ENCODE peak calls at places on chromosome 18, in four cellular contexts. X is GM13976, C is type B pancreatic cell, L is nephron progenitor cell. V is an unnamed sample.

GRCh38 chr18:21896732-21897336 is 156.2 kb downstream of the MIB1 start:
- DNase-seq in X (no peak), C (no peak), L (no peak), V (no peak)

GRCh38 chr18:75170022-75170789 is 38.7 kb downstream of the PTGR3 start:
- DNase-seq in X (no peak), C (no peak), L (no peak), V (no peak)

GRCh38 chr18:11963991-11964484 is 17.3 kb upstream of the IMPA2 start:
- DNase-seq in X (no peak), C (no peak), L (no peak), V (peak)

GRCh38 chr18:23612434-23613090 is 26.3 kb upstream of the NPC1 start:
- DNase-seq in X (no peak), C (no peak), L (no peak), V (no peak)

GRCh38 chr18:7958081-7958896 is 391.2 kb downstream of the PTPRM start:
- DNase-seq in X (no peak), C (no peak), L (no peak), V (no peak)

GRCh38 chr18:58682429-58683069 is 11.3 kb downstream of the MALT1 start:
- DNase-seq in X (no peak), C (no peak), L (no peak), V (no peak)

GRCh38 chr18:33960393-33960792 is 264.3 kb downstream of the NOL4 start:
- DNase-seq in X (no peak), C (no peak), L (no peak), V (no peak)

GRCh38 chr18:2222270-2223185 is 348.8 kb downstream of the METTL4 start:
- DNase-seq in X (no peak), C (no peak), L (no peak), V (no peak)

GRCh38 chr18:23453657-23454011 is 547 bp downstream of the RIOK3 start:
- DNase-seq in X (peak), C (no peak), L (no peak), V (no peak)

GRCh38 chr18:40055262-40055661 is 1899.8 kb upstream of the PIK3C3 start:
- DNase-seq in X (no peak), C (no peak), L (no peak), V (no peak)

GRCh38 chr18:14999085-14999975 is 251.4 kb downstream of the ANKRD30B start:
- DNase-seq in X (no peak), C (no peak), L (no peak), V (no peak)

GRCh38 chr18:28134774-28135173 is 42.2 kb downstream of the CDH2 start:
- DNase-seq in X (no peak), C (no peak), L (no peak), V (no peak)

GRCh38 chr18:25921677-25922421 is 168.6 kb downstream of the SS18 start:
- DNase-seq in X (peak), C (no peak), L (no peak), V (peak)

GRCh38 chr18:36086186-36086585 is 18.8 kb upstream of the RPRD1A start:
- DNase-seq in X (no peak), C (no peak), L (no peak), V (no peak)

GRCh38 chr18:74896390-74896991 is 298.8 kb downstream of the ZNF407 start:
- DNase-seq in X (peak), C (no peak), L (peak), V (peak)

GRCh38 chr18:74654637-74655036 is 57.0 kb downstream of the ZNF407 start:
- DNase-seq in X (no peak), C (no peak), L (no peak), V (no peak)

GRCh38 chr18:7904529-7904928 is 337.4 kb downstream of the PTPRM start:
- DNase-seq in X (no peak), C (no peak), L (no peak), V (no peak)

GRCh38 chr18:41681138-41681881 is 273.7 kb upstream of the PIK3C3 start:
- DNase-seq in X (no peak), C (no peak), L (no peak), V (no peak)

GRCh38 chr18:23196119-23197004 is 61.1 kb downstream of the CABLES1 start:
- DNase-seq in X (no peak), C (no peak), L (peak), V (peak)

GRCh38 chr18:5444269-5444668 is 99.5 kb downstream of the EPB41L3 start:
- DNase-seq in X (no peak), C (no peak), L (no peak), V (no peak)

GRCh38 chr18:54679318-54680149 is 88.5 kb downstream of the DYNAP start:
- DNase-seq in X (peak), C (no peak), L (no peak), V (peak)

GRCh38 chr18:2431836-2432235 is 139.5 kb downstream of the METTL4 start:
- DNase-seq in X (no peak), C (no peak), L (no peak), V (no peak)

GRCh38 chr18:64097497-64097896 is 51.4 kb downstream of the LINC00305 start:
- DNase-seq in X (no peak), C (no peak), L (no peak), V (no peak)

GRCh38 chr18:36460324-36460850 is 162.9 kb downstream of the FHOD3 start:
- DNase-seq in X (no peak), C (no peak), L (no peak), V (no peak)

GRCh38 chr18:56785006-56785405 is 133.8 kb downstream of the WDR7 start:
- DNase-seq in X (no peak), C (no peak), L (no peak), V (no peak)

GRCh38 chr18:56787392-56787791 is 136.2 kb downstream of the WDR7 start:
- DNase-seq in X (no peak), C (no peak), L (no peak), V (no peak)

GRCh38 chr18:56789889-56790180 is 138.7 kb downstream of the WDR7 start:
- DNase-seq in X (no peak), C (no peak), L (no peak), V (no peak)

GRCh38 chr18:56789004-56789888 is 138.1 kb downstream of the WDR7 start:
- DNase-seq in X (peak), C (no peak), L (peak), V (peak)
- TF ChIP-seq CTCF in X (peak), C (peak), L (peak), V (peak)

DNA sequence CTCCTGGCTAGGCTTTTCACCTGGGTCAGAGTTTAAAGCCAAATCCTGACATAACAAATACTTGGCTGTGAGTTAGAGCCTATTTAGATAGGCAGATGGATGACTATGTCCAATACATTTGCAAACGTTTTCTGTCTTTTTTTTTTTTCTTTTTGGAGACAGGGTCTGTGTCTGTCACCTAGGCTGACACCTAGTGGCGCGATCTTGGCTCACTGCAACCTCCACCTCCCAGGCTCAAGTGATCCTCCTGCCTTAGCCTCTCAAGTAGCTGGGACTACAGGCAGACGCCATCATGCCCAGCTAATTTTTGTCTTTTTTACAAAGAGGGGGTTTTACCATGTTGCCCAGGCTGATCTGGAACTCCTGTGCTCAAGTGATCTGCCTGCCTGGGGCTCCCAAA is 124.8 kb downstream of the DYM start:
- DNase-seq in X (no peak), C (no peak), L (no peak), V (no peak)
- TF ChIP-seq CTCF in X (no peak), C (peak), L (peak), V (peak)

DNA sequence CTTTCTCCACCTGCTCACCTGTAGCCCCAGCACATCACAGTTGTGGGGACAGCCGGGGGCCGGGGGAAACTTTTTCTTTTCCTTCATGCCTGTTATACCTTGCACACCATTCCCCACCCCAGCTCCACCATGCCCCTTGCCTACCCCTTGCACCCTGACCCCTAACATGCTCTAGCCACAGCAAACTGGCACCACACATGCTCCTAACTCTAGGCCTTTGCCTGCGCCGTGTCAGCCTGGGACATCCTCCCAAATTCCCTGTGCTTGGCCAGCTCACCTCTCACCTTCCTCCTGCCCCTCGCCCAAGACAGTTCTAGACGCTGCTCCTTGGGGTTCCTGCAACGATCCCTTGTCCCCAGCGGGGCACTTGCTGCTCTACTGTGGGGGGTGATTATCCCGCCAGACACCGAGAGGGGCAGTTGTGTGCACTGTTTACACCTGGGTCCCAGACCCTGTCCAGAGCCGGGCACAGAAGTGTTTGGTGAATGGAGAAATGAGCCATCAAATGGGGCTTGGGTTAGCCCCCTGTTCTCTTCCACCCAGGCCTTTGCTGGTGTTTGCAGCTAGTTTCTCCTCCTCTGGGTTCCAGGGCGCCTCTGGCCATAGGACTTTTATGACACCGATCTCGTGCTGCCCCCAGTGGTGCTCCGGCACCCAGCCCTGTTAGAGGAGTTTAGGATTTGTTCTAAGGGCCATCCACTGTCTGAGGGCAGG is 129.8 kb downstream of the CTIF start:
- DNase-seq in X (no peak), C (no peak), L (no peak), V (no peak)
- TF ChIP-seq CTCF in X (no peak), C (no peak), L (no peak), V (no peak)

GRCh38 chr18:8977701-8978100 is 124.8 kb upstream of the NDUFV2 start:
- DNase-seq in X (no peak), C (no peak), L (no peak), V (no peak)

GRCh38 chr18:8975624-8976023 is 126.9 kb upstream of the NDUFV2 start:
- DNase-seq in X (no peak), C (no peak), L (no peak), V (no peak)

GRCh38 chr18:8978394-8978793 is 124.1 kb upstream of the NDUFV2 start:
- DNase-seq in X (no peak), C (no peak), L (no peak), V (no peak)

GRCh38 chr18:8976606-8977005 is 125.9 kb upstream of the NDUFV2 start:
- DNase-seq in X (no peak), C (no peak), L (no peak), V (no peak)

GRCh38 chr18:8977166-8977565 is 125.3 kb upstream of the NDUFV2 start:
- DNase-seq in X (no peak), C (no peak), L (no peak), V (no peak)
- TF ChIP-seq CTCF in X (no peak), C (no peak), L (no peak), V (no peak)

V was measured in GM20000.